ENCODE peak calls at places on chromosomes 7 and 10, in five cellular contexts. G is lower lobe of right lung, O is heart right ventricle, Y is fibroblast of lung, F is cardiac muscle cell. B is an unnamed sample.

GRCh38 chr7:20235303-20235702 is 18.1 kb upstream of the MACC1 start:
- DNase-seq in G (no peak), O (no peak), Y (peak), F (no peak), B (no peak)

GRCh38 chr7:43612599-43613589 is 30.0 kb downstream of the STK17A start:
- DNase-seq in G (no peak), O (no peak), Y (peak), F (no peak), B (no peak)

GRCh38 chr7:2640858-2641257 is 9.1 kb downstream of the TTYH3 start:
- DNase-seq in G (no peak), O (no peak), Y (no peak), F (no peak), B (no peak)

GRCh38 chr10:61752111-61753011 is 89.6 kb downstream of the CABCOCO1 start:
- DNase-seq in G (no peak), O (no peak), Y (peak), F (no peak), B (no peak)

GRCh38 chr7:92402920-92403759 is 44.1 kb upstream of the GATAD1 start:
- DNase-seq in G (no peak), O (no peak), Y (peak), F (peak), B (no peak)

GRCh38 chr10:26931223-26931622 is 70.5 kb upstream of the ABI1 start:
- DNase-seq in G (no peak), O (peak), Y (no peak), F (peak), B (no peak)

GRCh38 chr10:114905450-114905849 is 32.5 kb upstream of the TRUB1 start:
- DNase-seq in G (no peak), O (no peak), Y (peak), F (no peak), B (no peak)

GRCh38 chr10:28554952-28555351 is 22.0 kb downstream of the WAC start:
- DNase-seq in G (no peak), O (no peak), Y (no peak), F (no peak), B (no peak)

GRCh38 chr7:41880107-41880506 is 177.2 kb upstream of the INHBA start:
- DNase-seq in G (no peak), O (no peak), Y (peak), F (peak), B (no peak)

GRCh38 chr10:31157125-31157983 is 125.7 kb upstream of the ZNF438 start:
- DNase-seq in G (no peak), O (peak), Y (peak), F (no peak), B (peak)

GRCh38 chr10:59864141-59864962 is 42.0 kb downstream of the CCDC6 start:
- DNase-seq in G (no peak), O (no peak), Y (no peak), F (no peak), B (no peak)

GRCh38 chr10:58585425-58585824 is 72.8 kb downstream of the BICC1 start:
- DNase-seq in G (no peak), O (no peak), Y (no peak), F (no peak), B (no peak)

GRCh38 chr10:28806481-28806880 is 129.2 kb downstream of the BAMBI start:
- DNase-seq in G (no peak), O (no peak), Y (no peak), F (peak), B (no peak)

GRCh38 chr7:117995850-117996650 is 122.8 kb upstream of the CTTNBP2 start:
- DNase-seq in G (no peak), O (no peak), Y (peak), F (no peak), B (no peak)

GRCh38 chr7:150746931-150747330 is 9.7 kb downstream of the GIMAP5 start:
- DNase-seq in G (no peak), O (no peak), Y (no peak), F (no peak), B (no peak)

GRCh38 chr7:34939175-34939574 is 98.1 kb downstream of the DPY19L1 start:
- DNase-seq in G (no peak), O (no peak), Y (peak), F (no peak), B (no peak)

GRCh38 chr10:71610651-71611050 is 108.9 kb downstream of the C10orf105 start:
- DNase-seq in G (no peak), O (no peak), Y (no peak), F (no peak), B (no peak)

GRCh38 chr7:124784879-124785818 is 19.6 kb upstream of the GPR37 start:
- DNase-seq in G (no peak), O (no peak), Y (peak), F (peak), B (peak)

GRCh38 chr10:73991846-73992245 is 6.1 kb upstream of the VCL start:
- DNase-seq in G (peak), O (no peak), Y (no peak), F (no peak), B (no peak)

GRCh38 chr7:137820677-137821420 is 25.9 kb downstream of the DGKI start:
- DNase-seq in G (no peak), O (peak), Y (peak), F (peak), B (peak)

GRCh38 chr10:43688348-43688892 is 39.7 kb upstream of the ZNF32 start:
- DNase-seq in G (no peak), O (no peak), Y (peak), F (no peak), B (no peak)

GRCh38 chr7:79452495-79453265 is 787 bp downstream of the MAGI2 start:
- DNase-seq in G (peak), O (peak), Y (peak), F (peak), B (peak)

GRCh38 chr7:50714851-50715250 is 67.8 kb downstream of the GRB10 start:
- DNase-seq in G (no peak), O (no peak), Y (no peak), F (no peak), B (no peak)

GRCh38 chr7:988426-988911 is 5.5 kb downstream of the CYP2W1 start:
- DNase-seq in G (no peak), O (no peak), Y (peak), F (no peak), B (no peak)

GRCh38 chr7:154504938-154505337 is 452.7 kb downstream of the DPP6 start:
- DNase-seq in G (no peak), O (no peak), Y (peak), F (peak), B (no peak)

GRCh38 chr7:521221-522070 is 1.8 kb upstream of the PDGFA start:
- DNase-seq in G (peak), O (peak), Y (peak), F (peak), B (no peak)

GRCh38 chr7:156460861-156461632 is 179.5 kb upstream of the RNF32 start:
- DNase-seq in G (no peak), O (no peak), Y (no peak), F (no peak), B (no peak)

GRCh38 chr10:82811621-82812020 is 936.6 kb downstream of the NRG3 start:
- DNase-seq in G (no peak), O (no peak), Y (no peak), F (peak), B (no peak)

GRCh38 chr7:3649250-3649649 is 348.2 kb downstream of the SDK1 start:
- DNase-seq in G (no peak), O (no peak), Y (no peak), F (no peak), B (no peak)

GRCh38 chr10:58017719-58018367 is 249.9 kb downstream of the IPMK start:
- DNase-seq in G (no peak), O (no peak), Y (peak), F (no peak), B (no peak)

GRCh38 chr7:150897502-150898474 is 45.5 kb downstream of the AOC1 start:
- DNase-seq in G (no peak), O (no peak), Y (no peak), F (no peak), B (no peak)

GRCh38 chr10:97618733-97619132 is 14.6 kb downstream of the MORN4 start:
- DNase-seq in G (no peak), O (no peak), Y (no peak), F (no peak), B (no peak)

GRCh38 chr7:131765575-131765974 is 209.1 kb upstream of the PODXL start:
- DNase-seq in G (no peak), O (no peak), Y (no peak), F (no peak), B (no peak)
- H3K27ac ChIP-seq in G (no peak), O (no peak), Y (no peak), F (no peak), B (no peak)

DNA sequence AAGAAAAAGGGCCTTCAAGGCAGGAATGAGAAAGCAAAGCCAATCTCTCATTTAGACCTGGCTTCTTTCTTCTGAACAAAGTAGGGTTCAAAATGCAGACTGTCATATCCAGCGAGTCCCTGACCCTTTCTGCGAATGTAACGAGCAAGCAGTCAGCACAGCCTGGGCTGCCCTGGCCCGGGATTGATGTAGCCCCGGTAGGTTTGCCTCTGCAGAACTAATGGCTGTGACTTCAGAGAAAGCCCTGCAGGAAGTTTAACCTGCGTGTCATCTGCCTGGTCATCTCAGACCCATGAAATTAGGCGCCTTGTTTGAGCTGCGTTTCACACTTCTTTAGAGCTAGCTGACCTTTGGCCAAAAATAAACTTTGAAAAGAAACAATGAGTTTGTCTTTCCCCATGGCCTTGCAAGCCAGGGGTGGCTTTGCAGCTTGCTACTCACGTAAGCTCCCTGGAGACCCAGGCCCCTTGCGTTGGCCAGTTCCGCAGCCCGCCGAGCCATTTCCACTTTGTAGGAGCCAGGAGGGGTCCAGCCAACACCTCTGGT is 36.4 kb downstream of the HABP2 start:
- DNase-seq in G (no peak), O (no peak), Y (no peak), F (no peak), B (no peak)
- H3K27ac ChIP-seq in G (no peak), O (no peak), Y (no peak), F (no peak), B (no peak)

GRCh38 chr10:78764436-78764835 is 304.3 kb upstream of the ZMIZ1 start:
- DNase-seq in G (no peak), O (no peak), Y (no peak), F (no peak), B (no peak)

GRCh38 chr10:78764846-78765430 is 303.8 kb upstream of the ZMIZ1 start:
- DNase-seq in G (no peak), O (no peak), Y (no peak), F (no peak), B (no peak)

GRCh38 chr10:78763651-78764395 is 304.9 kb upstream of the ZMIZ1 start:
- DNase-seq in G (no peak), O (no peak), Y (no peak), F (no peak), B (peak)

GRCh38 chr10:78761241-78761825 is 307.4 kb upstream of the ZMIZ1 start:
- DNase-seq in G (no peak), O (no peak), Y (no peak), F (no peak), B (no peak)

GRCh38 chr10:78763217-78763616 is 305.5 kb upstream of the ZMIZ1 start:
- DNase-seq in G (no peak), O (no peak), Y (no peak), F (no peak), B (no peak)
- H3K27ac ChIP-seq in G (no peak), O (peak), Y (no peak), F (no peak), B (no peak)

DNA sequence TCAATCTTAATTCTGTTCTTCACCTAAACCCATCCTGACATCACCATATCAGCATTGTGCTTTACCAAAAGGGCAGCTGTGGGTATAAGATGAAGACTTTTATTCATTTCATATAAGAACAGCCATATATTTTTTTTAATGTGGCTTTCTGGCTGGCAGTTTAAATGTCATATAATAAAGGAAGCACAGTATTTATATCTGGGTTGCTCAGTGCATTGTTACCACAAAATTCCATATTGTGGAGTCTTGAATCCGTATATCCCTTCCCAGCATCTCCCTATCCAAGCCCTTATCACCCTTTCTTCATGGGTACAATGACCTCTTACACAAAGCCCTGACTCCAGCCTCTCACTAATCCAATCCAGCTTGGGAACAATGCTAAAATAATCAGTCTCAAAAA is 125.8 kb downstream of the RAPGEF5 start:
- DNase-seq in G (no peak), O (no peak), Y (no peak), F (no peak), B (no peak)
- H3K27ac ChIP-seq in G (no peak), O (no peak), Y (no peak), F (no peak), B (no peak)

B was measured in substantia nigra.